ENCODE peak calls at places on chromosomes 11 and 22, in four cellular contexts. T is fibroblast of villous mesenchyme, R is fibroblast of the aortic adventitia, D is right atrium auricular region. K is an unnamed sample.

GRCh38 chr11:65652511-65653228 is 10.0 kb downstream of the RELA start:
- DNase-seq in R (peak; percentile 95), D (peak; percentile 93), T (peak; percentile 97), K (peak; percentile 98)

GRCh38 chr11:2792376-2793250 is 92.8 kb upstream of the KCNQ1OT1 start:
- DNase-seq in R (no peak), T (no peak), D (no peak), K (peak; percentile 76)

GRCh38 chr11:116596346-116597260 is 176.2 kb downstream of the BUD13 start:
- DNase-seq in R (no peak), T (no peak), D (no peak), K (no peak)

GRCh38 chr11:70328556-70328955 is 58.1 kb downstream of the PPFIA1 start:
- DNase-seq in D (no peak), R (no peak), T (no peak), K (no peak)

GRCh38 chr11:10257478-10257877 is 36.5 kb downstream of the SBF2 start:
- DNase-seq in T (no peak), R (no peak), D (no peak), K (no peak)

GRCh38 chr22:37345863-37346514 is 63.7 kb downstream of the CYTH4 start:
- DNase-seq in R (peak; percentile 99), T (peak; percentile 97), D (no peak), K (no peak)

GRCh38 chr11:119990306-119991021 is 147.4 kb downstream of the TRIM29 start:
- DNase-seq in T (no peak), R (peak; percentile 45), D (peak; percentile 67), K (no peak)

GRCh38 chr11:70169136-70169535 is 34.0 kb upstream of the FADD start:
- DNase-seq in D (no peak), T (no peak), R (no peak), K (no peak)

GRCh38 chr22:47291565-47292495 is 529.4 kb downstream of the TBC1D22A start:
- DNase-seq in R (no peak), T (no peak), D (no peak), K (peak; percentile 71)

GRCh38 chr11:117498791-117499190 is 171.1 kb downstream of the CEP164 start:
- DNase-seq in R (no peak), D (no peak), T (no peak), K (no peak)

GRCh38 chr11:110919241-110919893 is 207.1 kb upstream of the ARHGAP20 start:
- DNase-seq in D (no peak), T (no peak), R (peak; percentile 3), K (no peak)

GRCh38 chr22:24417901-24418641 is 9.3 kb upstream of the ADORA2A start:
- DNase-seq in D (no peak), R (peak; percentile 19), T (no peak), K (no peak)

GRCh38 chr11:9459573-9460321 is 1.1 kb upstream of the ZNF143 start:
- DNase-seq in R (peak; percentile 69), D (no peak), T (peak; percentile 76), K (no peak)

GRCh38 chr11:25094085-25094802 is 597.4 kb downstream of the LUZP2 start:
- DNase-seq in R (no peak), D (no peak), T (no peak), K (no peak)

GRCh38 chr11:78414321-78415051 is 3.1 kb downstream of the GAB2 start:
- DNase-seq in R (peak; percentile 46), D (no peak), T (peak; percentile 33), K (no peak)

GRCh38 chr11:67698247-67698646 is 23.8 kb upstream of the ALDH3B2 start:
- DNase-seq in D (no peak), T (no peak), R (no peak), K (no peak)

GRCh38 chr11:6067502-6067901 is 36.9 kb upstream of the OR56A1 start:
- DNase-seq in R (no peak), T (no peak), D (no peak), K (no peak)

GRCh38 chr22:31088233-31088986 is 7.3 kb downstream of the SMTN start:
- DNase-seq in R (no peak), T (no peak), D (no peak), K (no peak)

GRCh38 chr11:69554849-69555248 is 73.4 kb downstream of the LINC01488 start:
- DNase-seq in R (no peak), D (no peak), T (no peak), K (no peak)

GRCh38 chr11:16266021-16266420 is 90.3 kb downstream of the SOX6 start:
- DNase-seq in T (no peak), R (no peak), D (no peak), K (no peak)

GRCh38 chr22:42799462-42800405 is 57.3 kb downstream of the ARFGAP3 start:
- DNase-seq in R (no peak), D (no peak), T (no peak), K (no peak)

GRCh38 chr11:27722117-27722844 is 22.0 kb upstream of the BDNF start:
- DNase-seq in D (no peak), T (no peak), R (peak; percentile 32), K (no peak)

GRCh38 chr22:49958961-49959781 is 1.4 kb upstream of the PIM3 start:
- DNase-seq in T (no peak), R (no peak), D (no peak), K (no peak)

GRCh38 chr22:22458896-22459588 is 49.5 kb downstream of the ZNF280B start:
- DNase-seq in R (no peak), D (no peak), T (no peak), K (no peak)

GRCh38 chr11:76234704-76235232 is 28.5 kb upstream of the WNT11 start:
- DNase-seq in D (peak; percentile 80), R (no peak), T (no peak), K (no peak)

GRCh38 chr11:76237041-76237649 is 30.8 kb upstream of the WNT11 start:
- DNase-seq in T (no peak), R (no peak), D (no peak), K (no peak)

GRCh38 chr11:76235233-76236091 is 29.2 kb upstream of the WNT11 start:
- DNase-seq in R (peak; percentile 94), T (peak; percentile 94), D (peak; percentile 95), K (peak; percentile 97)

GRCh38 chr11:76237914-76238313 is 31.6 kb upstream of the WNT11 start:
- DNase-seq in R (no peak), T (no peak), D (no peak), K (no peak)

DNA sequence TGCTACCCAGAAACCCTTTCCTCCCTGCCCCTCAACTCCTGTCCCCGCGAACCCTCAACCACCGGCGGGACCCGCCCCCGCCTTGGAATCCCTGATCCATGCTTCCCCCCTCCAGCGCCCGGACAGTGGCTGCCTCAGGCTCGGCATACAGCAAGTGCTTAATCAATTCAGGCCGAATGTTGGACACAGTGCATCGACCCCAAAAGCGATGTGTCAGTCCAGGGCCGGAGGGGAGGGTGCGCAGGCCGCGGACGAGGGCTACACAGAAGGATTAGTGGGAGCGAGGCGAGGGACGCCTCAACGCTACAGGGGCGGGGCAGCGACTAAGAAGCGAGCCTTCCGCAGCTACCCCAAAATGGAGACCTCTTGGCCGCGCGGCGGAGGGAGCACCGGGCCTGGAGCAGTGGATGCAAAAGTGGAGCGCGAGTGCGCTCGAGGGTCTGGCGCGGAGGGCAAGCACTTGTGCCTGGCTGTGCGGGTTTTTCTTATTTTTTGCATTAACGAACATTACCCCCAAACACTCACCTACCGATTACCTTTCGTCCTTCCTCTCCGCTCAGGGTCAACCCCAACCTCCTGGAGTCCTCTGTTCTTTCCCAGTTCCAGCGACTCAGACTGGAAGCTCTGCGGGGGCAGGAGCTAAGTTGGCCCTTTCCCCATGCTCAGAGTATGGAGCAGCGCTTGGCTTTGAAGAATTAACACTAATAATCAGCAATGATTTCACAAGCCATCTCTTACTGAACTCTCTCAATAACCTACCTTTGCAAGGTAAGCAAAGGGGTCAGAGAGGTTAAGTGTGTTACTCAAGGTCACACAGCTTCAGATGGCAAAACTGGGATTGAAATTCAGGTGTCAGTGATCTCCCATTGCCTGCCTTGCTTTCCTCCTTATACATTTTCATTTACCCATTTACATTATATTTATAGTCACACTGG is 30.1 kb upstream of the WNT11 start:
- DNase-seq in T (peak; percentile 58), D (peak; percentile 73), R (peak; percentile 56), K (no peak)
- TF ChIP-seq CTCF in T (no peak), D (no peak), R (no peak), K (no peak)

GRCh38 chr11:61429346-61429690 is 457 bp downstream of the CPSF7 start:
- DNase-seq in D (no peak), T (peak; percentile 80), R (peak; percentile 52), K (peak; percentile 90)
- TF ChIP-seq CTCF in D (peak; percentile 52), T (no peak), R (no peak), K (peak; percentile 47)

GRCh38 chr11:131467645-131468270 is 97.3 kb downstream of the NTM start:
- DNase-seq in R (no peak), T (no peak), D (no peak), K (no peak)

GRCh38 chr11:131465056-131465455 is 94.6 kb downstream of the NTM start:
- DNase-seq in D (no peak), T (no peak), R (no peak), K (no peak)

GRCh38 chr11:131464024-131464423 is 93.6 kb downstream of the NTM start:
- DNase-seq in R (no peak), T (no peak), D (no peak), K (no peak)

GRCh38 chr11:131464481-131464880 is 94.1 kb downstream of the NTM start:
- DNase-seq in R (no peak), T (no peak), D (no peak), K (no peak)

DNA sequence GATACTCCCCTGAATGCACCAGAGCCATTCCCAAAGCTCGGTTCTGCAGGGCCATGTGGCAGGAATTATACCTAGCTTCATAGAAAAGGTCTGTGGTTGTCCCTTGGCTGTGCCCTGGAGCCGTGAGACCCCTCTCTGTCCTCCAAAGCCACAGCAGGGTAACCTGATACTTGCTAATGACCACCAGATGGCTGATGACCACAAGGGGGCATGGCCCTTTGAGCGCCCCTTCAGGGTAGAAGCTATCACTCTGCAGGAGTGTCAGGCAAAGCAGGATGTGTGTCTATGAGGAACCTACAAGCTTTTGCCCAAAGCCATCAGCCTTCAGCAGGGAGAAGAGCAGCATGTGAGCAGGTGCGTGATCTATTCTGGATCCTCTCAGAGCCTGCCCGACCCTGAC is 95.3 kb downstream of the NTM start:
- DNase-seq in R (no peak), D (no peak), T (no peak), K (no peak)
- TF ChIP-seq CTCF in R (no peak), D (no peak), T (no peak), K (no peak)

GRCh38 chr11:64344160-64344559 is 4.2 kb downstream of the CCDC88B start:
- DNase-seq in T (no peak), D (no peak), R (no peak), K (no peak)
- TF ChIP-seq CTCF in T (no peak), D (no peak), R (no peak), K (no peak)

DNA sequence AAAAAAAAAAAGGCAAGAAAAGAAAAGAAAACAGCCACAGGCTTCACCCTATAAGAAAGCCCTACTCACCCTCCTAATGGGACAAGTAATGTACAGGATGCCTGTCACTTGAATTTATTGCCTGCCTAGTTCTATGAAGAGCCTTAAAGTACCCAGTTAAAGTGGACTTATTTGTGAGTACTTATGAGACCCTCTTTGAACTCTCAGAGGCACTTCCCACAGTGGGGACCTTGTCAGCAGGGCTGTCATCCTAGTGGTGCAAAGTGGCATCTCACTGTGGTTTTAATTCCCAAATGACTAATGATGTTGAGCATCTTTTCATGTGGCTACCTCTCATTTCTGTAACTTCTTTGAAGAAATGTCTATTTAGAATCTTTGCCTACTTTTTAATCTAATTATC is 41.8 kb upstream of the BARX2 start:
- DNase-seq in D (no peak), R (no peak), T (no peak), K (no peak)
- TF ChIP-seq CTCF in D (no peak), R (peak; percentile 19), T (peak; percentile 24), K (no peak)

GRCh38 chr11:12564012-12564411 is 110.2 kb upstream of the TEAD1 start:
- DNase-seq in R (no peak), D (no peak), T (no peak), K (no peak)
- TF ChIP-seq CTCF in R (no peak), D (no peak), T (no peak), K (no peak)

GRCh38 chr22:44444341-44445306 is 53.4 kb downstream of the RTL6 start:
- DNase-seq in T (no peak), D (no peak), R (no peak), K (no peak)
- TF ChIP-seq CTCF in T (peak; percentile 18), D (no peak), R (peak; percentile 5), K (peak; percentile 17)